ENCODE peak calls at places on chromosomes 12 and 14, in six cellular contexts. J is Peyer's patch, S is PC-3, D is OCI-LY7, I is AG04450, M is A673. T is an unnamed sample.
A peak's percentile ranks its signal among the peaks of the same experiment; 100 is the strongest.

GRCh38 chr14:68777644-68778043 is 15.2 kb downstream of the ZFP36L1 start:
- DNase-seq in J (no peak), S (no peak), D (no peak), I (no peak), M (no peak), T (no peak)

GRCh38 chr14:43790681-43791080 is 716.4 kb downstream of the FSCB start:
- DNase-seq in J (no peak), S (peak; percentile 56), D (no peak), I (no peak), M (peak; percentile 28), T (peak; percentile 27)

GRCh38 chr12:100115291-100115690 is 27.4 kb downstream of the BLTP3B start:
- DNase-seq in J (no peak), S (no peak), D (no peak), I (no peak), M (no peak), T (no peak)

GRCh38 chr14:64659366-64659765 is 44.9 kb upstream of the PLEKHG3 start:
- DNase-seq in J (no peak), S (no peak), D (no peak), I (no peak), M (no peak), T (no peak)

GRCh38 chr12:1499351-1499750 is 95.0 kb downstream of the FBXL14 start:
- DNase-seq in J (no peak), S (no peak), D (no peak), I (no peak), M (no peak), T (no peak)

GRCh38 chr14:100341301-100342031 is 18.3 kb downstream of the SLC25A47 start:
- DNase-seq in J (no peak), S (peak; percentile 35), D (peak; percentile 22), I (peak; percentile 55), M (no peak), T (no peak)

GRCh38 chr14:101352567-101352966 is 208.7 kb upstream of the DIO3 start:
- DNase-seq in J (no peak), S (no peak), D (no peak), I (no peak), M (no peak), T (no peak)

GRCh38 chr12:54463034-54463433 is 10.4 kb downstream of the GTSF1 start:
- DNase-seq in J (no peak), S (peak; percentile 46), D (no peak), I (no peak), M (no peak), T (no peak)

GRCh38 chr14:66401447-66402095 is 84.6 kb upstream of the CCDC196 start:
- DNase-seq in J (no peak), S (peak; percentile 52), D (no peak), I (no peak), M (peak; percentile 30), T (no peak)

GRCh38 chr12:57086951-57087688 is 1.8 kb upstream of the NAB2 start:
- DNase-seq in J (peak; percentile 80), S (peak; percentile 83), D (peak; percentile 70), I (peak; percentile 88), M (peak; percentile 98), T (peak; percentile 84)

GRCh38 chr12:66152732-66153131 is 17.1 kb downstream of the TMBIM4 start:
- DNase-seq in J (no peak), S (peak; percentile 27), D (no peak), I (no peak), M (no peak), T (no peak)

GRCh38 chr12:112239881-112240280 is 114.5 kb downstream of the TRAFD1 start:
- DNase-seq in J (no peak), S (no peak), D (no peak), I (no peak), M (no peak), T (no peak)

GRCh38 chr14:102568115-102568614 is 24.3 kb upstream of the RCOR1 start:
- DNase-seq in J (peak; percentile 64), S (peak; percentile 78), D (peak; percentile 77), I (no peak), M (no peak), T (peak; percentile 91)

GRCh38 chr12:79252358-79253075 is 387.9 kb downstream of the SYT1 start:
- DNase-seq in J (no peak), S (peak; percentile 49), D (no peak), I (no peak), M (no peak), T (no peak)

GRCh38 chr12:45183263-45183662 is 32.6 kb upstream of the ANO6 start:
- DNase-seq in J (no peak), S (peak; percentile 32), D (peak; percentile 5), I (no peak), M (peak; percentile 37), T (no peak)

GRCh38 chr12:118175823-118176447 is 40.0 kb downstream of the PEBP1 start:
- DNase-seq in J (no peak), S (no peak), D (peak; percentile 7), I (no peak), M (no peak), T (no peak)

GRCh38 chr12:53981652-53982565 is 3.0 kb upstream of the HOXC10 start:
- DNase-seq in J (no peak), S (no peak), D (no peak), I (no peak), M (no peak), T (no peak)

GRCh38 chr14:90556050-90556477 is 159.2 kb downstream of the CALM1 start:
- DNase-seq in J (no peak), S (no peak), D (no peak), I (no peak), M (no peak), T (peak; percentile 76)

GRCh38 chr12:101051901-101052550 is 158.0 kb downstream of the SLC5A8 start:
- DNase-seq in J (peak; percentile 49), S (peak; percentile 81), D (no peak), I (peak; percentile 16), M (peak; percentile 35), T (no peak)

GRCh38 chr14:55433880-55434804 is 6.3 kb downstream of the TBPL2 start:
- DNase-seq in J (no peak), S (no peak), D (no peak), I (no peak), M (no peak), T (no peak)

GRCh38 chr14:104698688-104699425 is 9.4 kb downstream of the INF2 start:
- DNase-seq in J (no peak), S (no peak), D (no peak), I (no peak), M (no peak), T (no peak)

GRCh38 chr12:30000401-30000800 is 216.7 kb upstream of the TMTC1 start:
- DNase-seq in J (no peak), S (no peak), D (no peak), I (no peak), M (peak; percentile 60), T (no peak)

GRCh38 chr12:52788111-52788875 is 7.6 kb downstream of the KRT3 start:
- DNase-seq in J (no peak), S (no peak), D (no peak), I (no peak), M (no peak), T (no peak)

GRCh38 chr12:57755454-57756372 is 810 bp downstream of the MARCHF9 start:
- DNase-seq in J (peak; percentile 80), S (peak; percentile 22), D (peak; percentile 49), I (no peak), M (no peak), T (no peak)

GRCh38 chr12:77845831-77846230 is 15.1 kb downstream of the NAV3 start:
- DNase-seq in J (no peak), S (peak; percentile 86), D (no peak), I (no peak), M (peak; percentile 78), T (no peak)

GRCh38 chr12:77847060-77847541 is 16.4 kb downstream of the NAV3 start:
- DNase-seq in J (no peak), S (peak; percentile 39), D (peak; percentile 88), I (no peak), M (peak; percentile 34), T (peak; percentile 16)

GRCh38 chr12:77842430-77842829 is 11.7 kb downstream of the NAV3 start:
- DNase-seq in J (no peak), S (peak; percentile 14), D (no peak), I (no peak), M (no peak), T (peak; percentile 6)

GRCh38 chr12:77850698-77851097 is 20.0 kb downstream of the NAV3 start:
- DNase-seq in J (no peak), S (no peak), D (no peak), I (no peak), M (no peak), T (no peak)

GRCh38 chr12:77847665-77848431 is 17.2 kb downstream of the NAV3 start:
- DNase-seq in J (no peak), S (peak; percentile 91), D (peak; percentile 85), I (peak; percentile 53), M (no peak), T (no peak)
- H3K27ac ChIP-seq in J (peak overlapping the region; percentile 46), S (peak overlapping the region; percentile 47), D (peak overlapping the region; percentile 95), I (peak overlapping the region; percentile 22), M (peak overlapping the region; percentile 21), T (no peak overlapping the region)

DNA sequence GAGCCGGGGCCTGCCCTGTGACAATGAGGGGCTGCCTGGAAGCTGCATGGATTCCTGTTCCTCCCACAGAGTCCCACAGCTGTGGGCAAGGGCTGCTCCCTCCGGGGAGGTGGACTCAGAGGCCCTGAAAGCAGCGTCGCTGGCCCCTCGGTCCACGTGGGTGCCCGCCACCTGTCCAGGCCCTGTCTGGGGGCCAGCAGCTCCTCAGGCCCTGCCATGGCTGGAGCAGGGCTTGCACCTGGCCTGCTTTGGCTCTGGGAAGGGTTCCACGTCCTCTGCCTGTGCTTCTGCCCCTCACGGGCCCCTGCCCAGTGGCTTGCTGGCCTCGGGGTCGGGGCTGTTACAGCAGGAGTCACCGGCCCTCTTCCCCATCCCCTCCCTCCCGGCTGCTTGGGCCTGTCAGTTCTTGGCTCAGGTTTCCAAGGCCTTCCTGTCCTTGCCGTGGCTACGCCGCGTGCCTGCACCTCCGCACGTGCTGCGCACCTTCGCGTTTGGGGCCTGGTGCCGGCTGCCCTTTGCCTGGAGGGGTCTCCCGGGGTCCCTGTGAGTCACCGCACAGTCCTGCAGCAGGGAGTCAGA is 5.8 kb downstream of the FBRSL1 start:
- DNase-seq in J (no peak), S (no peak), D (no peak), I (no peak), M (no peak), T (no peak)
- H3K4me3 ChIP-seq in J (no peak overlapping the region), S (no peak overlapping the region), D (no peak overlapping the region), I (no peak overlapping the region), M (no peak overlapping the region), T (no peak overlapping the region)

GRCh38 chr12:109597414-109597794 is 23.8 kb downstream of the MVK start:
- DNase-seq in J (no peak), S (no peak), D (no peak), I (no peak), M (no peak), T (no peak)
- H3K27ac ChIP-seq in J (no peak overlapping the region), S (no peak overlapping the region), D (no peak overlapping the region), I (no peak overlapping the region), M (no peak overlapping the region), T (no peak overlapping the region)

GRCh38 chr12:6037459-6037858 is 87.0 kb downstream of the VWF start:
- DNase-seq in J (no peak), S (no peak), D (no peak), I (no peak), M (no peak), T (no peak)

GRCh38 chr12:6033546-6033945 is 88.5 kb upstream of the ANO2 start:
- DNase-seq in J (no peak), S (no peak), D (no peak), I (no peak), M (no peak), T (no peak)

GRCh38 chr12:6032726-6033125 is 87.7 kb upstream of the ANO2 start:
- DNase-seq in J (no peak), S (no peak), D (no peak), I (no peak), M (no peak), T (no peak)

GRCh38 chr12:6036509-6036908 is 88.0 kb downstream of the VWF start:
- DNase-seq in J (no peak), S (no peak), D (no peak), I (no peak), M (no peak), T (no peak)

GRCh38 chr12:6034596-6034995 is 89.5 kb upstream of the ANO2 start:
- DNase-seq in J (no peak), S (no peak), D (no peak), I (no peak), M (no peak), T (no peak)
- H3K4me3 ChIP-seq in J (no peak overlapping the region), S (no peak overlapping the region), D (no peak overlapping the region), I (no peak overlapping the region), M (no peak overlapping the region), T (no peak overlapping the region)

T was measured in mesendoderm.